ENCODE peak calls at places on chromosomes 13 and 19, in ten cellular contexts. C, Y, U, K, V, G, J, D, E and S are unnamed samples.

GRCh38 chr13:105778196-105778595 is 757.3 kb downstream of the EFNB2 start:
- DNase-seq in C (no peak), Y (no peak), U (no peak), K (no peak), V (no peak), G (no peak), J (no peak), D (no peak), E (no peak), S (no peak)

GRCh38 chr13:44058586-44059238 is 179.0 kb downstream of the LACC1 start:
- DNase-seq in C (no peak), Y (no peak), U (no peak), K (no peak), V (no peak), G (no peak), J (no peak), D (no peak), E (no peak), S (no peak)

GRCh38 chr13:50617134-50617721 is 226.3 kb downstream of the DLEU7 start:
- DNase-seq in C (no peak), Y (no peak), U (no peak), K (peak), V (no peak), G (peak), J (no peak), D (no peak), E (no peak), S (no peak)

GRCh38 chr19:43780706-43781525 is at the start of gene KCNN4:
- DNase-seq in C (no peak), Y (peak), U (no peak), K (peak), V (no peak), G (peak), J (peak), D (peak), E (peak), S (peak)

GRCh38 chr13:31950121-31950810 is 81.3 kb upstream of the FRY start:
- DNase-seq in C (no peak), Y (no peak), U (no peak), K (no peak), V (no peak), G (no peak), J (no peak), D (no peak), E (no peak), S (no peak)

GRCh38 chr19:12035220-12036172 is at the start of gene ZNF433:
- DNase-seq in C (peak), Y (peak), U (peak), K (peak), V (peak), G (peak), J (peak), D (peak), E (peak), S (peak)

GRCh38 chr13:26952551-26953138 is 192.1 kb upstream of the GPR12 start:
- DNase-seq in C (no peak), Y (no peak), U (no peak), K (no peak), V (no peak), G (no peak), J (no peak), D (no peak), E (peak), S (no peak)

GRCh38 chr13:114174529-114174941 is 4.5 kb upstream of the CFAP97D2 start:
- DNase-seq in C (no peak), Y (no peak), U (no peak), K (no peak), V (no peak), G (no peak), J (no peak), D (no peak), E (no peak), S (no peak)

GRCh38 chr19:8366961-8367326 is 3.0 kb downstream of the ANGPTL4 start:
- DNase-seq in C (no peak), Y (no peak), U (peak), K (no peak), V (no peak), G (no peak), J (no peak), D (no peak), E (no peak), S (no peak)

GRCh38 chr13:99307648-99308339 is 595 bp upstream of the GPR183 start:
- DNase-seq in C (no peak), Y (peak), U (no peak), K (peak), V (no peak), G (peak), J (peak), D (peak), E (peak), S (peak)

GRCh38 chr19:14300281-14300680 is 81.0 kb upstream of the ADGRE5 start:
- DNase-seq in C (no peak), Y (no peak), U (no peak), K (no peak), V (no peak), G (no peak), J (no peak), D (no peak), E (no peak), S (no peak)

GRCh38 chr13:24178847-24179845 is 18.6 kb downstream of the SPATA13 start:
- DNase-seq in C (no peak), Y (no peak), U (no peak), K (no peak), V (no peak), G (no peak), J (no peak), D (no peak), E (peak), S (no peak)

GRCh38 chr19:45955905-45956608 is 17.6 kb downstream of the NOVA2 start:
- DNase-seq in C (no peak), Y (no peak), U (peak), K (peak), V (no peak), G (peak), J (no peak), D (no peak), E (no peak), S (no peak)

GRCh38 chr13:32515246-32515645 is 23.3 kb downstream of the N4BP2L2 start:
- DNase-seq in C (no peak), Y (no peak), U (no peak), K (no peak), V (no peak), G (no peak), J (no peak), D (no peak), E (no peak), S (no peak)

GRCh38 chr13:71864981-71865857 is 1.8 kb downstream of the DACH1 start:
- DNase-seq in C (peak), Y (no peak), U (peak), K (no peak), V (peak), G (no peak), J (no peak), D (no peak), E (peak), S (no peak)

GRCh38 chr19:10193666-10194499 is 870 bp downstream of the DNMT1 start:
- DNase-seq in C (no peak), Y (no peak), U (no peak), K (peak), V (no peak), G (peak), J (no peak), D (no peak), E (peak), S (no peak)

GRCh38 chr19:7442423-7442822 is 46.4 kb downstream of the PEX11G start:
- DNase-seq in C (no peak), Y (no peak), U (no peak), K (no peak), V (no peak), G (no peak), J (no peak), D (no peak), E (no peak), S (no peak)

GRCh38 chr19:55552620-55553019 is 7.3 kb upstream of the SBK3 start:
- DNase-seq in C (no peak), Y (no peak), U (no peak), K (no peak), V (no peak), G (no peak), J (peak), D (no peak), E (no peak), S (no peak)

GRCh38 chr13:20475927-20476691 is 49.5 kb downstream of the CRYL1 start:
- DNase-seq in C (no peak), Y (peak), U (no peak), K (no peak), V (no peak), G (no peak), J (peak), D (peak), E (peak), S (peak)

GRCh38 chr13:61592489-61592888 is 176.8 kb upstream of the PCDH20 start:
- DNase-seq in C (no peak), Y (no peak), U (no peak), K (no peak), V (no peak), G (no peak), J (no peak), D (no peak), E (no peak), S (no peak)

GRCh38 chr13:110436276-110436675 is 125.2 kb downstream of the RAB20 start:
- DNase-seq in C (no peak), Y (no peak), U (no peak), K (no peak), V (no peak), G (no peak), J (no peak), D (no peak), E (no peak), S (no peak)

GRCh38 chr19:45098521-45099464 is 5.8 kb downstream of the PPP1R37 start:
- DNase-seq in C (no peak), Y (no peak), U (peak), K (no peak), V (peak), G (no peak), J (no peak), D (no peak), E (no peak), S (no peak)

GRCh38 chr13:75550159-75550567 is 572 bp downstream of the UCHL3 start:
- DNase-seq in C (no peak), Y (no peak), U (no peak), K (peak), V (no peak), G (peak), J (no peak), D (peak), E (peak), S (no peak)

GRCh38 chr19:23015660-23016059 is 12.7 kb upstream of the ZNF728 start:
- DNase-seq in C (no peak), Y (no peak), U (no peak), K (no peak), V (no peak), G (no peak), J (no peak), D (no peak), E (no peak), S (no peak)

GRCh38 chr19:43726736-43727592 is 11.1 kb downstream of the IRGC start:
- DNase-seq in C (no peak), Y (no peak), U (no peak), K (no peak), V (no peak), G (no peak), J (no peak), D (no peak), E (no peak), S (no peak)

GRCh38 chr13:59774511-59774911 is 389.2 kb downstream of the DIAPH3 start:
- DNase-seq in C (peak), Y (no peak), U (no peak), K (no peak), V (no peak), G (peak), J (no peak), D (no peak), E (no peak), S (no peak)

GRCh38 chr19:1009043-1009975 is 9.1 kb downstream of the GRIN3B start:
- DNase-seq in C (no peak), Y (no peak), U (no peak), K (peak), V (no peak), G (no peak), J (no peak), D (no peak), E (no peak), S (no peak)

GRCh38 chr19:2337329-2337707 is 8.8 kb downstream of the SPPL2B start:
- DNase-seq in C (peak), Y (no peak), U (peak), K (no peak), V (no peak), G (no peak), J (no peak), D (no peak), E (no peak), S (no peak)

GRCh38 chr19:45333609-45334303 is 6.8 kb upstream of the KLC3 start:
- DNase-seq in C (no peak), Y (no peak), U (no peak), K (no peak), V (no peak), G (no peak), J (no peak), D (no peak), E (no peak), S (no peak)

GRCh38 chr19:38665950-38666661 is 18.7 kb downstream of the ACTN4 start:
- DNase-seq in C (peak), Y (no peak), U (no peak), K (no peak), V (no peak), G (no peak), J (no peak), D (no peak), E (no peak), S (no peak)